ENCODE peak calls at places on chromosomes 11 and 22, in ten cellular contexts. U is PC-9; I is neuronal stem cell; J is tibial artery; Z is IMR-90; B is transverse colon; K is H1; C is ovary; A is CD8-positive, alpha-beta T cell; P is lower lobe of right lung. Q is an unnamed sample.

GRCh38 chr22:39239561-39240423 is 5.0 kb downstream of the PDGFB start:
- DNase-seq in A (no peak), Z (no peak), K (no peak), C (no peak), U (peak; percentile 85), J (no peak), P (peak; percentile 91), B (peak; percentile 88), I (no peak), Q (no peak)

GRCh38 chr11:43738600-43739409 is 58.3 kb downstream of the HSD17B12 start:
- DNase-seq in P (no peak), B (no peak), I (no peak), K (no peak), Z (peak; percentile 90), U (peak; percentile 96), C (no peak), J (no peak), A (no peak), Q (no peak)

GRCh38 chr11:128720522-128720985 is 26.7 kb downstream of the FLI1 start:
- DNase-seq in C (no peak), I (peak; percentile 56), Z (no peak), J (no peak), U (no peak), P (peak; percentile 48), K (peak; percentile 55), B (peak; percentile 67), A (peak; percentile 56), Q (no peak)

GRCh38 chr11:119056397-119056999 is 507 bp downstream of the HYOU1 start:
- DNase-seq in P (peak; percentile 65), K (peak; percentile 84), B (peak; percentile 70), C (peak; percentile 24), U (peak; percentile 61), Z (peak; percentile 3), A (peak; percentile 38), J (no peak), I (peak; percentile 32), Q (peak; percentile 51)

GRCh38 chr11:77322506-77322905 is 21.0 kb upstream of the GDPD4 start:
- DNase-seq in U (no peak), C (peak; percentile 38), P (no peak), K (no peak), I (no peak), J (no peak), B (no peak), A (no peak), Z (peak; percentile 89), Q (no peak)

GRCh38 chr11:102254047-102254446 is 63.2 kb upstream of the BIRC3 start:
- DNase-seq in K (no peak), A (no peak), P (no peak), Z (no peak), U (peak; percentile 21), J (no peak), C (no peak), B (no peak), I (no peak), Q (no peak)

GRCh38 chr11:19191530-19192169 is 10.1 kb downstream of the CSRP3 start:
- DNase-seq in B (peak; percentile 13), J (no peak), K (no peak), U (no peak), P (no peak), I (no peak), C (no peak), Z (no peak), A (no peak), Q (no peak)

GRCh38 chr22:20763630-20764029 is 10.3 kb upstream of the SERPIND1 start:
- DNase-seq in K (no peak), P (no peak), B (no peak), C (no peak), Z (no peak), I (no peak), U (no peak), A (no peak), J (no peak), Q (no peak)

GRCh38 chr11:47538741-47539575 is 14.0 kb downstream of the CELF1 start:
- DNase-seq in I (no peak), U (no peak), C (no peak), J (no peak), P (no peak), K (no peak), A (no peak), B (no peak), Z (no peak), Q (no peak)

GRCh38 chr11:47534707-47535251 is 18.2 kb downstream of the CELF1 start:
- DNase-seq in I (no peak), K (no peak), C (no peak), B (no peak), J (no peak), U (no peak), A (no peak), P (no peak), Z (no peak), Q (no peak)

GRCh38 chr11:47539681-47540039 is 13.3 kb downstream of the CELF1 start:
- DNase-seq in J (no peak), A (no peak), C (no peak), K (no peak), I (no peak), P (no peak), Z (no peak), U (no peak), B (no peak), Q (no peak)

GRCh38 chr11:47533690-47534135 is 19.2 kb downstream of the CELF1 start:
- DNase-seq in K (no peak), U (no peak), A (no peak), B (no peak), P (no peak), Z (peak; percentile 86), C (no peak), J (no peak), I (no peak), Q (no peak)

DNA sequence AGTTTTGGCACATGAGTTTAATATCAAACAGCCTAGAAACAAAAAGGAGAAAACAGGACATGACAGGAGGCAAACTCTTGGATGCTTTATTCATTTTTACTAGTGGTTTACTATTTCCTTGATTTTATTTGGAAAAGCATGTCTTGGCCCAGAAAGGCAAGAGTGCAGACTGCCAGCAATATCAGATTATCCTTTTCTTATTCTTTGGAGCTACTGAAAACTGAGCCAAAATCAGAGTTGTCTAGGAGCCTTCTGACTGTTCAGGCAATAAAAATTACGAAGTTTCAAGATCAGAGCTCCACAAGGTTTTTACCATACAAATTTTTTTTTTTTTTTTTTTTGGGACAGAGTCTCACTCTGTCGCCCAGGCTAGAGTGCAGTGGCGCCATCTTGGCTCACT is 16.0 kb downstream of the CELF1 start:
- DNase-seq in B (no peak), U (no peak), J (no peak), Z (no peak), I (no peak), P (no peak), K (no peak), C (no peak), A (no peak), Q (no peak)
- H3K4me1 ChIP-seq in B (peaks cover 49% of the 10 kb centered on the region), U (peaks cover 25% of the 10 kb centered on the region), J (peaks cover 36% of the 10 kb centered on the region), Z (peaks cover 23% of the 10 kb centered on the region), I (peaks cover 7% of the 10 kb centered on the region), P (peaks cover 86% of the 10 kb centered on the region), K (peaks cover 6% of the 10 kb centered on the region), C (peaks cover 23% of the 10 kb centered on the region), A (peaks cover 46% of the 10 kb centered on the region), Q (peaks cover 12% of the 10 kb centered on the region)

GRCh38 chr22:48918585-48919186 is 909.0 kb downstream of the BRD1 start:
- DNase-seq in B (no peak), P (no peak), A (no peak), I (no peak), K (peak; percentile 33), U (no peak), J (no peak), Z (no peak), C (no peak), Q (no peak)

GRCh38 chr22:48921411-48921903 is 906.2 kb downstream of the BRD1 start:
- DNase-seq in U (no peak), Z (no peak), C (no peak), I (no peak), J (no peak), P (no peak), A (peak; percentile 5), B (no peak), K (no peak), Q (no peak)

GRCh38 chr22:48919851-48920589 is 907.7 kb downstream of the BRD1 start:
- DNase-seq in Z (no peak), A (peak; percentile 7), I (no peak), J (no peak), C (no peak), P (no peak), K (peak; percentile 34), B (no peak), U (no peak), Q (no peak)

GRCh38 chr22:48919187-48919590 is 908.5 kb downstream of the BRD1 start:
- DNase-seq in A (no peak), U (no peak), P (no peak), K (peak; percentile 41), Z (no peak), B (no peak), C (no peak), I (peak; percentile 31), J (no peak), Q (no peak)

GRCh38 chr22:48920776-48921241 is 906.9 kb downstream of the BRD1 start:
- DNase-seq in J (no peak), P (no peak), U (no peak), Z (no peak), C (no peak), A (no peak), I (no peak), K (peak; percentile 37), B (no peak), Q (no peak)
- H3K27me3 ChIP-seq in J (no peaks in the 10 kb centered on the region), P (peaks cover 23% of the 10 kb centered on the region), U (peaks cover 90% of the 10 kb centered on the region), Z (no peaks in the 10 kb centered on the region), C (no peaks in the 10 kb centered on the region), A (peaks cover 7% of the 10 kb centered on the region), I (no peaks in the 10 kb centered on the region), K (no peaks in the 10 kb centered on the region), B (peaks cover 8% of the 10 kb centered on the region), Q (no peaks in the 10 kb centered on the region)

GRCh38 chr11:112523477-112523876 is 262.8 kb upstream of the PLET1 start:
- DNase-seq in U (no peak), C (no peak), K (no peak), J (no peak), P (no peak), I (peak; percentile 65), A (no peak), B (no peak), Z (no peak), Q (no peak)
- H3K4me3 ChIP-seq in U (no peak overlapping the region), C (no peak overlapping the region), K (no peak overlapping the region), J (no peak overlapping the region), P (no peak overlapping the region), I (no peak overlapping the region), A (no peak overlapping the region), B (no peak overlapping the region), Z (no peak overlapping the region), Q (no peak overlapping the region)

DNA sequence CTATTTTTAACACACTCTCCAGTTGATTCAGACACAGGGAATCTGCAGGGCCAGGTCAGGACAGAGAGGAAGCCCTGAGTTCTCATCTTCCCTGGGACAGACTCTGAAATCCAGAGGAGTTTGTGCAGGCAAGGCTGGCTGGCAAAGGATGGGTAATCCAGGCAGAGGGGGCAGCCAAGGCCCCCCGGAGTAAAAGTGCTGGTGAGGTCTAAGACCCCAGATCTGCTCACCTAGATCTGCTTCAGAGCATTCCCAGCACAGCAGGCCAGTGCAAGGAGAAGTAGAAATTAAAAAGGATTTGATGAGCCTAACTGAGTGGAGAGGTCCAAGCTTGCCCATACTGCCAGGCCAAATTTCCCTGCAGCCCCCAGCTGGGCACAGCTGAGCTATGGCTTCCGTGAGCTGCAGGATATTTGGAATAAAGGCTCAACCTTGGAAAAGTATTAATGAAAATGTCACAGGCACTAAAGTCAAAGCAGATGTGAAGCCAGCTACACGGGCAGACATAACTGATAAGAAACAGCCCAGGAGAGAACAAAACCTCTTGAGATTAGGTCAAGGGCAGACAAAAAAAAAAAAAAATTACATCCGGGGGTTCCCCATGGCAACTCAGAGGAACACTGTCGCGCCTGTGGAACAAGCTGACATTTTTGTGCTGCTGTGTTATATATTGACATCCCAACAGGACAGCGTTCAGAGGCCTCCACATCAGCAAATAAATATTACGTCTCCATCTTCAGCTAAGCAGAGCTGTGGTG is 40.9 kb upstream of the MN1 start:
- DNase-seq in J (no peak), B (no peak), C (no peak), A (no peak), I (no peak), K (no peak), U (no peak), Z (no peak), P (no peak), Q (no peak)
- H3K4me1 ChIP-seq in J (no peaks in the 10 kb centered on the region), B (no peaks in the 10 kb centered on the region), C (peaks cover 6% of the 10 kb centered on the region), A (no peaks in the 10 kb centered on the region), I (peaks cover 15% of the 10 kb centered on the region), K (peaks cover 6% of the 10 kb centered on the region), U (no peaks in the 10 kb centered on the region), Z (peaks cover 9% of the 10 kb centered on the region), P (peaks cover 6% of the 10 kb centered on the region), Q (no peaks in the 10 kb centered on the region)

Q was measured in effector memory CD4-positive, alpha-beta T cell.